ENCODE peak calls at places on chromosomes 3 and 15, in ten cellular contexts. T is iris pigment epithelial cell; C is activated CD8-positive, alpha-beta memory T cell treated with anti-CD3 and anti-CD28 coated beads, Interleukin-2, amount 10 ng/mL, durations not matched to agents 7 days and 5 days; Z is NCI-H2029; M is neuronal stem cell; O is uterus; K is WTC11; Y is cardiac muscle cell; E is activated CD4-positive, alpha-beta memory T cell treated with anti-CD3 and anti-CD28 coated beads, Interleukin-2, amount 10 ng/mL, durations not matched to agents 7 days and 5 days; F is iPS DF 19.7. X is an unnamed sample.

GRCh38 chr3:12946661-12947316 is 105.4 kb upstream of the RPL32 start:
- DNase-seq in M (no peak), T (no peak), C (no peak), F (no peak), Z (no peak), O (no peak), Y (no peak), K (no peak), E (no peak), X (no peak)

GRCh38 chr3:38455639-38456430 is 2.1 kb downstream of the ACVR2B start:
- DNase-seq in M (no peak), K (no peak), T (peak), O (peak), E (no peak), C (peak), Y (peak), F (no peak), Z (no peak), X (no peak)

GRCh38 chr3:157248590-157249425 is 88.9 kb upstream of the CCNL1 start:
- DNase-seq in T (peak), O (no peak), C (no peak), Y (peak), K (no peak), E (no peak), M (peak), Z (no peak), F (peak), X (no peak)

GRCh38 chr15:29094711-29095110 is 174.9 kb downstream of the NSMCE3 start:
- DNase-seq in T (no peak), O (no peak), C (no peak), Z (no peak), F (no peak), M (no peak), K (no peak), E (no peak), Y (no peak), X (no peak)

GRCh38 chr15:80550910-80551265 is 144.2 kb upstream of the ABHD17C start:
- DNase-seq in O (no peak), M (no peak), F (no peak), K (no peak), E (no peak), T (peak), Z (no peak), C (no peak), Y (no peak), X (no peak)

GRCh38 chr3:164879201-164879600 is 199.1 kb downstream of the SI start:
- DNase-seq in K (no peak), F (no peak), O (no peak), Z (no peak), T (no peak), M (no peak), E (no peak), C (no peak), Y (peak), X (no peak)

GRCh38 chr3:188832146-188832545 is 339.6 kb upstream of the TPRG1 start:
- DNase-seq in M (no peak), O (no peak), T (no peak), C (no peak), Z (no peak), E (no peak), K (no peak), Y (no peak), F (no peak), X (no peak)

GRCh38 chr3:37174532-37175126 is at the start of gene LRRFIP2:
- DNase-seq in Z (no peak), E (peak), K (no peak), Y (no peak), F (no peak), O (no peak), T (peak), M (no peak), C (peak), X (no peak)

GRCh38 chr15:81317642-81318017 is 6.3 kb downstream of the STARD5 start:
- DNase-seq in C (no peak), F (no peak), Z (no peak), T (no peak), K (no peak), M (no peak), E (no peak), O (no peak), Y (no peak), X (no peak)

GRCh38 chr3:120114376-120114775 is 20.1 kb upstream of the GSK3B start:
- DNase-seq in M (no peak), F (no peak), T (no peak), O (no peak), C (no peak), Z (no peak), K (no peak), E (no peak), Y (no peak), X (no peak)

GRCh38 chr15:66239514-66239913 is 14.0 kb downstream of the MEGF11 start:
- DNase-seq in T (no peak), F (no peak), O (no peak), C (no peak), K (no peak), Z (no peak), E (no peak), M (no peak), Y (no peak), X (no peak)

GRCh38 chr3:32132121-32132520 is 25.7 kb downstream of the GPD1L start:
- DNase-seq in T (no peak), C (no peak), O (no peak), Y (no peak), K (no peak), E (no peak), F (no peak), M (no peak), Z (no peak), X (no peak)

GRCh38 chr3:22536582-22536981 is 666.5 kb upstream of the UBE2E2 start:
- DNase-seq in Z (no peak), O (no peak), K (no peak), E (no peak), T (no peak), F (no peak), Y (no peak), M (no peak), C (no peak), X (no peak)

GRCh38 chr15:32982001-32982400 is 212.5 kb downstream of the FMN1 start:
- DNase-seq in M (no peak), F (no peak), C (no peak), K (no peak), Z (no peak), T (no peak), E (no peak), O (no peak), Y (no peak), X (no peak)

GRCh38 chr3:150215616-150216015 is 192.5 kb upstream of the TSC22D2 start:
- DNase-seq in O (no peak), K (no peak), M (no peak), Z (no peak), C (no peak), Y (no peak), F (no peak), E (no peak), T (peak), X (no peak)

GRCh38 chr3:124221286-124221821 is 229.4 kb upstream of the ROPN1 start:
- DNase-seq in M (no peak), T (peak), K (no peak), F (no peak), E (no peak), O (no peak), C (no peak), Y (no peak), Z (peak), X (no peak)

GRCh38 chr3:63791974-63792373 is 27.1 kb upstream of the C3orf49 start:
- DNase-seq in E (no peak), Z (no peak), C (no peak), K (no peak), T (peak), Y (no peak), F (no peak), M (no peak), O (no peak), X (no peak)

GRCh38 chr3:53624467-53624866 is 130.1 kb downstream of the CACNA1D start:
- DNase-seq in T (no peak), M (no peak), K (no peak), Z (no peak), O (no peak), Y (no peak), F (no peak), C (no peak), E (no peak), X (no peak)

GRCh38 chr3:48595075-48595525 is at the start of gene COL7A1:
- DNase-seq in M (no peak), F (no peak), K (peak), Y (no peak), O (no peak), T (no peak), C (no peak), E (no peak), Z (no peak), X (no peak)

GRCh38 chr3:12977117-12977808 is 96.0 kb downstream of the IQSEC1 start:
- DNase-seq in Z (no peak), T (no peak), K (no peak), M (no peak), C (no peak), F (no peak), E (no peak), Y (no peak), O (no peak), X (no peak)

GRCh38 chr3:5663604-5664003 is 476.1 kb downstream of the EDEM1 start:
- DNase-seq in C (no peak), F (no peak), O (no peak), M (no peak), Z (no peak), T (no peak), K (no peak), E (no peak), Y (no peak), X (no peak)

GRCh38 chr3:64351713-64352595 is 126.7 kb upstream of the PRICKLE2 start:
- DNase-seq in Z (peak), M (no peak), E (no peak), K (no peak), Y (no peak), O (no peak), C (no peak), F (no peak), T (peak), X (no peak)

GRCh38 chr15:59116771-59117170 is 11.8 kb downstream of the CCNB2 start:
- DNase-seq in K (no peak), O (no peak), M (no peak), T (no peak), Z (no peak), C (no peak), Y (no peak), E (no peak), F (no peak), X (no peak)

GRCh38 chr3:66432767-66433521 is 67.9 kb downstream of the LRIG1 start:
- DNase-seq in F (no peak), T (no peak), O (no peak), K (no peak), Z (no peak), E (no peak), Y (no peak), C (no peak), M (no peak), X (peak)

GRCh38 chr15:78950343-78950742 is 5.5 kb upstream of the CTSH start:
- DNase-seq in Y (no peak), M (no peak), K (no peak), T (no peak), F (no peak), C (no peak), E (no peak), Z (no peak), O (no peak), X (no peak)

GRCh38 chr15:73899197-73900128 is 26.1 kb downstream of the TBC1D21 start:
- DNase-seq in T (no peak), C (no peak), Z (no peak), K (no peak), Y (peak), M (no peak), E (no peak), O (no peak), F (no peak), X (no peak)

GRCh38 chr3:189806171-189806951 is 175.2 kb downstream of the TP63 start:
- DNase-seq in T (no peak), C (no peak), K (peak), O (no peak), F (no peak), Z (no peak), E (no peak), M (peak), Y (peak), X (no peak)

GRCh38 chr15:69976366-69976994 is 121.2 kb downstream of the TLE3 start:
- DNase-seq in M (peak), Y (peak), K (peak), Z (no peak), E (peak), C (peak), T (peak), O (no peak), F (no peak), X (peak)

GRCh38 chr3:193857996-193858395 is 265.0 kb downstream of the OPA1 start:
- DNase-seq in F (no peak), Z (no peak), M (no peak), C (no peak), E (no peak), K (no peak), T (peak), O (no peak), Y (no peak), X (no peak)

GRCh38 chr15:81410318-81410753 is 36.3 kb upstream of the TMC3 start:
- DNase-seq in O (peak), Y (peak), E (no peak), T (peak), M (peak), K (peak), Z (peak), F (peak), C (no peak), X (peak)

GRCh38 chr15:58357529-58358476 is 74.0 kb upstream of the LIPC start:
- DNase-seq in M (no peak), Y (no peak), K (no peak), T (peak), O (no peak), C (no peak), E (no peak), F (no peak), Z (no peak), X (peak)

X was measured in DND-41.